ENCODE peak calls at places on chromosomes 2 and 18, in five cellular contexts. H, O, T, W and Y are unnamed samples.

GRCh38 chr2:206721216-206721920 is 3.2 kb upstream of the DYTN start:
- DNase-seq in W (no peak), O (no peak), H (peak), T (no peak), Y (no peak)

GRCh38 chr2:187499941-187500532 is 52.0 kb upstream of the CALCRL start:
- DNase-seq in T (peak), H (peak), W (peak), O (peak), Y (peak)

GRCh38 chr18:73535189-73535588 is 612.4 kb downstream of the FBXO15 start:
- DNase-seq in O (no peak), W (no peak), H (no peak), T (no peak), Y (no peak)

GRCh38 chr2:143505542-143505941 is 376.3 kb downstream of the ARHGAP15 start:
- DNase-seq in T (no peak), H (no peak), W (no peak), O (peak), Y (no peak)

GRCh38 chr2:6177796-6178195 is 485.6 kb downstream of the SOX11 start:
- DNase-seq in H (no peak), T (no peak), W (no peak), O (no peak), Y (no peak)

GRCh38 chr2:174112073-174112472 is 136.3 kb downstream of the OLA1 start:
- DNase-seq in T (no peak), H (no peak), W (no peak), O (no peak), Y (no peak)

GRCh38 chr2:53087282-53087882 is 680.2 kb upstream of the CHAC2 start:
- DNase-seq in T (no peak), O (peak), H (no peak), W (peak), Y (no peak)

GRCh38 chr2:240925191-240925575 is 19.0 kb downstream of the CROCC2 start:
- DNase-seq in W (no peak), T (no peak), O (no peak), H (peak), Y (no peak)

GRCh38 chr2:197142074-197142473 is 168.5 kb downstream of the ANKRD44 start:
- DNase-seq in O (no peak), W (no peak), H (no peak), T (no peak), Y (no peak)

GRCh38 chr2:43758738-43759137 is 15.1 kb upstream of the DYNC2LI1 start:
- DNase-seq in O (peak), H (no peak), T (no peak), W (peak), Y (no peak)

GRCh38 chr2:138275881-138276280 is 225.7 kb upstream of the SPOPL start:
- DNase-seq in H (no peak), W (peak), O (peak), T (no peak), Y (no peak)

GRCh38 chr18:55853268-55853667 is 265.3 kb upstream of the TCF4 start:
- DNase-seq in H (no peak), O (no peak), W (no peak), T (no peak), Y (no peak)

GRCh38 chr18:52046842-52047241 is 293.2 kb upstream of the DCC start:
- DNase-seq in O (no peak), W (no peak), T (no peak), H (no peak), Y (no peak)

GRCh38 chr18:79461627-79462026 is 65.9 kb downstream of the NFATC1 start:
- DNase-seq in T (no peak), H (no peak), W (no peak), O (no peak), Y (no peak)

GRCh38 chr2:219782999-219783398 is 155.6 kb downstream of the SLC4A3 start:
- DNase-seq in O (no peak), H (no peak), W (no peak), T (no peak), Y (no peak)

GRCh38 chr2:241217320-241218031 is 29.0 kb downstream of the ANO7 start:
- DNase-seq in W (peak), O (peak), H (peak), T (peak), Y (peak)

GRCh38 chr2:143807677-143808076 is 678.5 kb downstream of the ARHGAP15 start:
- DNase-seq in O (peak), T (no peak), W (peak), H (no peak), Y (no peak)

GRCh38 chr2:108579631-108580030 is 45.4 kb downstream of the LIMS1 start:
- DNase-seq in W (no peak), O (peak), H (no peak), T (no peak), Y (no peak)

GRCh38 chr2:101406867-101407266 is 19.6 kb upstream of the CREG2 start:
- DNase-seq in T (no peak), O (peak), W (peak), H (no peak), Y (no peak)

GRCh38 chr18:49399003-49399402 is 61.4 kb downstream of the DYM start:
- DNase-seq in W (no peak), H (peak), T (no peak), O (no peak), Y (no peak)

GRCh38 chr2:64311191-64311910 is 142.6 kb upstream of the LGALSL start:
- DNase-seq in T (no peak), O (no peak), H (no peak), W (no peak), Y (no peak)

GRCh38 chr2:172964511-172964910 is 111.1 kb upstream of the MAP3K20 start:
- DNase-seq in T (no peak), O (peak), W (peak), H (no peak), Y (no peak)

GRCh38 chr2:228589115-228589514 is 407.6 kb upstream of the SPHKAP start:
- DNase-seq in W (no peak), O (no peak), T (no peak), H (no peak), Y (no peak)

GRCh38 chr2:230225486-230225885 is at the start of gene SP140:
- DNase-seq in T (no peak), H (peak), W (no peak), O (no peak), Y (peak)

GRCh38 chr18:25299426-25299825 is 52.5 kb downstream of the ZNF521 start:
- DNase-seq in H (no peak), W (peak), T (no peak), O (peak), Y (no peak)

GRCh38 chr2:187799601-187800000 is 245.4 kb upstream of the TFPI start:
- DNase-seq in W (no peak), H (no peak), O (no peak), T (no peak), Y (no peak)

GRCh38 chr18:73688851-73689659 is 458.6 kb downstream of the FBXO15 start:
- DNase-seq in T (no peak), W (peak), O (peak), H (peak), Y (no peak)

GRCh38 chr2:20231632-20232031 is 6.7 kb upstream of the SDC1 start:
- DNase-seq in O (peak), W (no peak), H (no peak), T (no peak), Y (no peak)

GRCh38 chr2:95353613-95354468 is 48.7 kb upstream of the FAHD2A start:
- DNase-seq in T (no peak), H (no peak), W (no peak), O (no peak), Y (no peak)

GRCh38 chr2:29495536-29495935 is 380.3 kb downstream of the CLIP4 start:
- DNase-seq in H (no peak), W (no peak), T (no peak), O (peak), Y (no peak)

GRCh38 chr2:38284971-38285370 is 92.1 kb downstream of the ATL2 start:
- DNase-seq in H (no peak), T (no peak), O (no peak), W (no peak), Y (no peak)

GRCh38 chr2:72136349-72136748 is 11.3 kb downstream of the CYP26B1 start:
- DNase-seq in T (no peak), H (no peak), W (no peak), O (no peak), Y (no peak)

GRCh38 chr18:1261054-1261453 is 356.4 kb downstream of the ADCYAP1 start:
- DNase-seq in T (no peak), H (no peak), W (no peak), O (no peak), Y (no peak)

DNA sequence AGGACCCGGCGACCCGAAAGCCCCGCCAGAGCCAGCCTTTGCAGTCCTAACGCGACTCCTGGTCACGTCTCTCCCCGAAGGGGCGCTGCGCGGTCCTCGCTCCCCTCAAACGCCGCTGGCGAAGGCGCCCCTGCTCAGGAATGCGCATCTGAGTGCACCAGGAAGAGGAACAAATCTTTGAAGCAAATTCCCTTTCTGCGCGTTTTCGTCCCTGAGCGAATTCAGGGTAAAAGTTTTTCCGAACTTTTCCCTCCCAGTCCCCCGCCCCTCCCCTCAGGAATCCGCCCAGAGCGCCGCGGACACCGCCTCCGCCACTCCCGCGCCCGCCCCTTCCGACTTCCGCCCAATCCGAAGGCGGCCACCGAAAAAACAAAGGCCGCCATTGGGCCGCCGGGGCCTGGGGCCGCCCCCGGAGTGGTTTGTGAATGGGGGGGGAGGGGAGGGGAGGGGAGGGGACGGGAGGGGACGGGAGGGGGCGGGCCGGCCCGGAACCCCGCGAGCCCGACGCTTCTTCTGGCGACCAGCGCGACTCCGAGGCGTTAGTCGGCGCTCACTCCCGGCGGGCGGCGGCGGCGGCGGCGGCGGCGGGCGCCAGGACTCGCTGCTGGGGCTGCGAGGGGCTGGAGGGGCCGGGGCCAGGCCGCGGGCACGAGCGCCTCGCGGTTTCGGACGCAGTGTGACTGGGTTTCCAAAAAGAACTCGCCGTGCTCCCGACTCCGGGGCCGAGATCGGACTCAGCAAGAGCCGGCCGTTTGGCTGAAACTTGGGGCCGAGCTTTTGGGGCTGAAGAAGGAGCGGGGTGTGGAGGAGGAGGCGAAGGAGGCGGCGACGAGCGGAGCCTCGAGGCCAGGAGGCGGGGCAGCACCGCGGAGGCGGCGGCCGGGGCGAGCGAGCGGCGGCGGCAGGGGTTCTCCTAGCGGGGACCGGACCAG is at the start of gene FZD7:
- DNase-seq in W (peak), H (peak), O (peak), T (peak), Y (peak)
- TF ChIP-seq CTCF in W (peak), H (peak), O (peak), T (peak), Y (no peak)

GRCh38 chr2:27453968-27454367 is 11.8 kb downstream of the KRTCAP3 start:
- DNase-seq in H (no peak), T (no peak), O (no peak), W (no peak), Y (no peak)
- TF ChIP-seq CTCF in H (no peak), T (no peak), O (no peak), W (no peak), Y (no peak)

DNA sequence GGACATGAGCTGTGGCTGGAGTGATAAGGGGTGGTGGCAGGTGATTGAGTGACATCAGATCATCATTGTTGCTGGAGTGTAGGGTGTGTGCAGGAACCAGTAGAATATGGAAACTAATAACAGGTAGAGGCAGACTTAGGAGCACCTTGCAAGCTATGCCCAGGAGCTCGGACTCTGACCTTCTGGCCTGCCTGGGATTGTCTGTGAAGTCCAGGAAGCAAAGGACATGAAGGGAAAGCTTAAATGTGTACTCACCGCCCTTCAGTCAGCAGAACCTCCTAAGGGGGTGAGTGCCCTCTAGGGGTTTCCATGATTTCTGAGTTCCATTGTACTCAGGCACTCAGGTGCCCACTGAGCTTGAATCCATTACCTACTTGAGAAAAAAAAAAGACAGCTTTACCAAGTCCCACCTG is 104.2 kb downstream of the CRIM1 start:
- DNase-seq in W (peak), T (peak), O (peak), H (no peak), Y (no peak)
- TF ChIP-seq CTCF in W (peak), T (peak), O (peak), H (no peak), Y (no peak)

DNA sequence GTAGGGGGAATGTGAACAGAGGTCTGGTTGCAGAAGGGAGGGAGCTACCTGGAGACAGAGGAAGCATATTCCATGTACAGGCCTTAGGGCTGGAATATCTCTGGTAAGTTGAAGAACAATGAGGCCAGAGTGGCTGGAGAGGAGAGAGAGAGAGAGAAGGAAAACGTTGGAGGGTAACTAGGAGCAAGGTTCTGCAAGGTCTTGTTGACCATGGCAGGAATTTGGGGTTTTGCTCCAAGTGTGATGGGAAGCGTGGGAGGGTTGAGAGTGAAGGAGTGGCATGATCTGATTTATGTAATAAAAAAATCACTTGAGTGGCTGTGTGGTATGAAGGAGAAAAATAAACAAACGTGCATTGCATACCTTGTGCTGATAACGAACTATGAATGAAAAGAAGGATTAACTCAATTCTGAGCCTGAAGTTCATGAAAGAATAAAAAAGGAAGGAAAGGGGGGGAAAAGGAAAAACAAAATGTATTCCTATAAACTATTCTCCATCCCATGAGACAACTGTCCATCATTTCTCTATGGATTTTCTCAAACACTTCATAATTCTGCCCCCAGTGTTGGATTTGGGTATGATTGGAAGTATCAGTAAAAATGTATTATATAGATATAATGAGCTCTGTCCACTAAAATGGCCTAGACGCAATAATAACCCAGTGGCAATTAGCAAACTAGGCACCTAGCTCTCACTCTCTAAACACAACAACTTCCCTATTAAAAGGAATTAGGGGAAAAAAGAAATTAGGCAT is 59.7 kb upstream of the PMAIP1 start:
- DNase-seq in O (no peak), W (no peak), H (no peak), T (no peak), Y (no peak)
- TF ChIP-seq CTCF in O (peak), W (peak), H (no peak), T (no peak), Y (no peak)

DNA sequence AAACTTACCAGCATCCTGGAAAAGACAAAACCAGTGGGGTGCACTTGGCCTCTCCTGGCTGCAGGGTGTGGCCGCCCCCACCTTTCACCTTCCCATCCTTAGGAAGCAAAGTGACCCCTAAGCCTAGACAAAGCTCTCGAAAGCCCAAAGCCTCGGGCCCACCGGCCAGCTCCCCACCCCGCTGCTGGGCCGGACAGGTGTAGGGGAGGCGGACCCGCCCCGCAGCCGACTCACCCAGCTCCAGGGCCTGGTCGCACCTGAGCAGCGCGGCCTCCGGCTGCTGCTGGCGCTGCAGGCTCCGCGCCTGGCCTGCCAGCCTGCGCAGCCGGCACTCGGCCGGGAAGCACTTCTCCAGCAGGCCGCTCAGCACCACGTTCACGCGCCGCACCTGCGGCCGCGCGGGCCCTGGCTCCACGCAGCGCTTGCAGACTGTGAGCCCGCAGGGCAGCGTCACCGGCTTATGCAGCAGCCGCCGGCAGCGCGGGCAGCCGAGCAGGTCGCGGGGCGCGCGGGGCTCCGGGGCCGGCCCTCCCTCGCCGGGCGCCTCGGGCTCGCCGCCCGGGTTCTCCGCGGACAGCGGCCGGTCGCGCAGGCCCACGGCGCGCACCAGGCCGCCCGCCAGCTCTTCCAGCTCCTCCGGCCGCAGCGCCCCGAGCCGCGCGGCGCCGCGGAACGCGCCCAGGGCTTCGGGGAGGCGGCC is 970 bp downstream of the LONRF2 start:
- DNase-seq in H (no peak), O (peak), T (peak), W (peak), Y (peak)
- TF ChIP-seq CTCF in H (no peak), O (no peak), T (peak), W (no peak), Y (no peak)

DNA sequence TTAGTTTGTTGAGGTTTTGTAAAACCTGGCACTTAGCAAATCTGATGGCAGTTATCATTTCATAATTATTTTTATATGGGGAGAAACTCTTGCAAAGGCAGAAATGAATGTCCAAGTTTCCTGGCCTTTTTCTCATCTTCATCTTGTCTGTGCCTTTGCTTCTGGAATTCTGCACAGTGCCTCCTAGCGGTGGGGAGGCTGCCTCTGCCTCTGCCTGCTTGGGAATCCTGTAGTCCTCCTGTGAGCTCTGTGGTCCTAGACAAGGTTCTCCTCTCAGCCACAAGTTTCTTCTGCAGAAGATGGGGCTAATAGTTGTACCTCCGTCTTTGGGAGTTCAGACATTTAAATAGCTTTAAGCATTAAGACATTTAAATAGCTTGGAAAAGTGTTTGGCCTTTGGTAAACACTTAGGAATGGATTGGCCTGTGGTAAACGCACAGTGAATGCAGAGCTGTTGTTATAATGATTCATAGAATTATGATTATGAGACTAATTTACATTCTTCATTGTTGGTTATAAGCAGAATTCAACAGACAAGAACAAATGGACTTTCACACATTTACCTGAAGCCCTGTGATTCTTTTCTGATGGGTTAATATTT is 101.2 kb downstream of the ZNF236 start:
- DNase-seq in H (peak), O (peak), T (peak), W (no peak), Y (no peak)
- TF ChIP-seq CTCF in H (peak), O (peak), T (peak), W (peak), Y (no peak)